ENCODE peak calls at places on chromosomes 1 and 21, in five cellular contexts. Q is foreskin fibroblast, I is IMR-90, Z is esophagus squamous epithelium, F is astrocyte of the cerebellum. D is an unnamed sample.

GRCh38 chr21:33834801-33835500 is 80.7 kb downstream of the ATP5PO start:
- DNase-seq in Z (no peak), I (no peak), F (peak), Q (no peak), D (no peak)

GRCh38 chr21:45401054-45401518 is 3.9 kb upstream of the COL18A1 start:
- DNase-seq in Q (no peak), Z (no peak), I (no peak), F (no peak), D (no peak)

GRCh38 chr1:189185077-189185476 is 1292.6 kb downstream of the BRINP3 start:
- DNase-seq in Q (no peak), Z (no peak), F (no peak), I (peak), D (no peak)

GRCh38 chr1:98323906-98324358 is 337.6 kb upstream of the SNX7 start:
- DNase-seq in F (peak), Q (peak), Z (no peak), I (peak), D (peak)

GRCh38 chr1:228318823-228319241 is 87.8 kb downstream of the TRIM11 start:
- DNase-seq in I (no peak), Q (no peak), Z (no peak), F (no peak), D (peak)

GRCh38 chr1:224502459-224503160 is 68.0 kb upstream of the WDR26 start:
- DNase-seq in Z (no peak), F (no peak), I (no peak), Q (no peak), D (no peak)

GRCh38 chr1:28668191-28668955 is at the start of gene GMEB1:
- DNase-seq in Z (peak), Q (peak), I (peak), F (peak), D (peak)

GRCh38 chr1:228097333-228098081 is 5.6 kb downstream of the C1orf35 start:
- DNase-seq in Z (no peak), I (no peak), F (no peak), Q (no peak), D (peak)

GRCh38 chr1:218347316-218347712 is 2.2 kb downstream of the TGFB2 start:
- DNase-seq in Z (no peak), Q (no peak), I (peak), F (no peak), D (no peak)

GRCh38 chr1:208374391-208374941 is 130.3 kb upstream of the PLXNA2 start:
- DNase-seq in Z (no peak), I (no peak), F (peak), Q (no peak), D (no peak)

GRCh38 chr1:6102227-6102845 is 56.6 kb downstream of the KCNAB2 start:
- DNase-seq in Q (no peak), I (no peak), Z (no peak), F (no peak), D (no peak)

GRCh38 chr1:199815947-199816346 is 211.6 kb upstream of the NR5A2 start:
- DNase-seq in Z (no peak), Q (no peak), F (no peak), I (no peak), D (no peak)

GRCh38 chr1:85884372-85885035 is 176.3 kb upstream of the ZNHIT6 start:
- DNase-seq in I (peak), F (peak), Q (peak), Z (no peak), D (no peak)

GRCh38 chr1:31955917-31956736 is 18.0 kb upstream of the PTP4A2 start:
- DNase-seq in F (peak), Z (peak), Q (peak), I (peak), D (peak)

GRCh38 chr1:12078938-12079861 is 16.1 kb downstream of the TNFRSF8 start:
- DNase-seq in I (peak), Q (no peak), F (peak), Z (peak), D (no peak)
- TF ChIP-seq CTCF in I (peak), Q (peak), F (peak), Z (no peak), D (no peak)

GRCh38 chr1:215793210-215793609 is 226.1 kb downstream of the KCTD3 start:
- DNase-seq in Q (peak), I (peak), F (peak), Z (no peak), D (no peak)
- TF ChIP-seq CTCF in Q (peak), I (peak), F (peak), Z (no peak), D (no peak)

GRCh38 chr1:115238336-115239147 is 99.5 kb downstream of the NGF start:
- DNase-seq in I (no peak), F (no peak), Q (no peak), Z (no peak), D (no peak)
- TF ChIP-seq CTCF in I (no peak), F (no peak), Q (no peak), Z (no peak), D (no peak)

GRCh38 chr21:36388835-36389234 is 3.6 kb downstream of the CHAF1B start:
- DNase-seq in Z (no peak), Q (peak), I (peak), F (peak), D (no peak)
- TF ChIP-seq CTCF in Z (no peak), Q (peak), I (peak), F (peak), D (no peak)

GRCh38 chr1:170326221-170326620 is 180.5 kb downstream of the NTMT2 start:
- DNase-seq in Q (no peak), Z (no peak), I (no peak), F (no peak), D (no peak)
- TF ChIP-seq CTCF in Q (no peak), Z (no peak), I (no peak), F (no peak), D (no peak)

DNA sequence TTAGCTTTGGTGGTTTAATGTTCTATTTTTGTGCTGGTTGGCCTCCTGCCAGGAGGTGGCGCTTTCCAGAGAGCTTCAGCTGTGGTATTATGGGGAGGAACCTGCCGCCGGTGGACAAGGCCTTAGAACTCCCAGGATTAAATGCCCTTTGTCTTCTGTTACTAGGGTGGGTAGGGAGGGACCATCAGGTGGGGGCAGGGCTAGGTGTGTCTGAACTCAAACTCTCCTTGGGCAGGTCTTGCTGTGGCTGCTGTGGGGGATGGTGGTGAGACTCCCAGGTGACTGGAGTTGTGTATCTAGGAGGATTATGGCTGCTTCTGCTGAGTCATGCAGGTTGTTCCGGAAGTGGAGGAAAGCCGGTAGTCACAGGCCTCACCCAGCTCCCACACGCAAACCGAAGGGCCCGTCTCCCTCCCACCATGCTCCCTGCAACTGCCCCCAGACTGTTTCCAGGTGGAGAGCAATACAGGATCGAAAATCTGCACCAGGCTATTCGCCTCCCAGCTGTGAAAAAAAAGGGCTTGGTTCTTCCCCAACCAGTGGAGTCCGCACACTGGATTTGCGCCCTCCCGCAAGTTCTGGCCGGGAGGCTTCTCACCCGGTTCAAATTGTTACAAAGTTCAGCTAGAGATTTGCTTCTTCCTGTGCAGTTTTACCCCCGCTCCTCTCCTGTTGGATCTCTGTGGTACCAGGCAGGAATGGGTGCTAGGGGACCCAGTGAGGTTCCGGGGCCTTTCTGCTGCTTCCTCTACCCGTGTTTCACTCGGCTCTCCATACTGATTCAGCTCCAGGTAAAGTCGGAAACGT is 220.5 kb downstream of the CENPF start:
- DNase-seq in Q (no peak), I (no peak), F (no peak), Z (no peak), D (no peak)
- TF ChIP-seq CTCF in Q (no peak), I (no peak), F (no peak), Z (no peak), D (no peak)

GRCh38 chr1:181094813-181095212 is 6.3 kb downstream of the IER5 start:
- DNase-seq in Q (peak), F (peak), Z (no peak), I (peak), D (no peak)
- TF ChIP-seq CTCF in Q (no peak), F (no peak), Z (no peak), I (no peak), D (no peak)

GRCh38 chr21:32494946-32495703 is 82.6 kb downstream of the EVA1C start:
- DNase-seq in Z (no peak), I (peak), Q (peak), F (no peak), D (no peak)

GRCh38 chr21:32496536-32496935 is 84.0 kb downstream of the EVA1C start:
- DNase-seq in F (no peak), Z (no peak), Q (no peak), I (no peak), D (no peak)

DNA sequence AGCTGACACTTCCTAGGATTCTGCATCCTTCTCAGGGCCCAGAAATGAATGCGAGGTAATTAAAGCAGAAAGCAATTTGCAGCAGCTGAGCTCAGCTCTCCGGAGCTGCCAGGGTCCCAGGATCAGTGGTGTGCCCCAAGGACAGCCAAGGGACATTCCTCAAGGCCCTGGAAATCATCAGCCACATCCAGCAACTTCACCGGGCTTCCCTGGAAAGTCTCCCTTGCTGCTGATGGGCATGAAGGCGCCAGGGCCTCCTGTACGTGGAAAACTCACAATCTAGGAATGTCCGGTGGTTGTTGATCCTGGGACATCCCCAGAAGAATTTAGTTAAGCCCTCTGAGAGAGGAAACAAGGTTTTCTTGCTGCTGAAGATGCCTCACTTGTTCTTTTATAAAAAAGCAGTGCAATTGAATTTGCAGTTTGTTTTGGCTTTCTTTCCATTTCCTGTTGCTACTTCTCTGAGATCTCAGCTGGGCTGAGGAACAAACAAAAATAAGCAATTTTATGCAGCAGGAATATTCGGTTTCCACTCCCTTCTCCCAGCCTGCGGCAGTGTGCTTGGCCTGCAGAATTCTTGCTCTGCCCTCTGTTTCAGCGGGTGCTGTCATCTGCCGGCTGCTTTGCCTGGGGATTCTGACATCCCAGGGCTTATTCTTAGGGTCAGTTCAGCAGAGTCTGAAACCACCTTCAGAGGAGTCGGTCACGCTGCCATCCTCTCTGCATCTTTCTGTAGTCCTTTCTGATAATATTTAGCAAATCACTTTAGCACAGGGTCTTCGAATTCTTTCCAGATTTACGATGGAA is 85.9 kb downstream of the TCP10L start:
- DNase-seq in F (peak), Z (no peak), Q (peak), I (peak), D (no peak)
- TF ChIP-seq CTCF in F (peak), Z (no peak), Q (no peak), I (peak), D (no peak)

DNA sequence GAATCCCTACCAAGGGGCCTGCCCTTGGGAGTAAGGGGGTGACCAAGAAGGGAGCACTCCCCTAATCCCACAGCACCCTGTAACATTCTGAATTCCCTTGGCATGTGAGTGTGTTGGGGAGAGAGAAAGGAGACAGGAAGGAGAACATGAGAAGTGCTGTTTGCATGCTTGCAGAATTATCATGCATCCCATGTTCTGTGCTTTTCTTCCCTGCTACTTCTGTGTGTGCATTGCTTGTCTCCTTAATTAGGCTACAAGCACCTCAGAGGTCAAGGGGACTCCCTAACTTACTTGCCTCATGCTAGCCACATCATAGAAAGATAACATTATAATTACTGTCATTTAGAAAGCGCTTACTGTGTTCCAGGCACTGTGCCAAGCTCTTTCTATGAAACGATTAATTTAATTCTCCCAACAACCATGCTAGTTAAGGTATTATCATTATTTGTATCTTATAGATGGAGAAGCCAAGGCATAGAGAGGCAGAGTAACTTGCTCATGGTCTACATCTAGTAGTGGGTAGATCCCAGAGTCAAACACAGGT is 11.1 kb downstream of the NOS1AP start:
- DNase-seq in I (no peak), Q (no peak), F (no peak), Z (no peak), D (no peak)
- TF ChIP-seq CTCF in I (no peak), Q (no peak), F (no peak), Z (no peak), D (no peak)

GRCh38 chr21:27759091-27759659 is 792.3 kb upstream of the ADAMTS5 start:
- DNase-seq in Q (no peak), I (no peak), F (no peak), Z (no peak), D (no peak)
- TF ChIP-seq CTCF in Q (peak), I (peak), F (peak), Z (no peak), D (no peak)